ENCODE peak calls at places on chromosome 1, in ten cellular contexts. One of them, this sample, is unnamed.
A peak's percentile ranks its signal among the peaks of the same experiment; 100 is the strongest.

GRCh38 chr1:167849656-167850055 is 64.3 kb downstream of the ADCY10 start:
- DNase-seq in sigmoid colon: no peak
- DNase-seq in A549: no peak
- DNase-seq in Peyer's patch: no peak
- DNase-seq in neural progenitor cell: no peak
- DNase-seq in OCI-LY7: no peak
- DNase-seq in cardiac muscle cell: no peak
- DNase-seq in H9: no peak
- DNase-seq in GM23338: no peak
- DNase-seq in ovary: no peak
- DNase-seq in this sample: peak; percentile 82

GRCh38 chr1:229557214-229557850 is 1.2 kb downstream of the ABCB10 start:
- DNase-seq in A549: no peak
- DNase-seq in GM23338: no peak
- DNase-seq in H9: no peak
- DNase-seq in ovary: no peak
- DNase-seq in OCI-LY7: peak; percentile 56
- DNase-seq in Peyer's patch: no peak
- DNase-seq in neural progenitor cell: no peak
- DNase-seq in cardiac muscle cell: peak; percentile 29
- DNase-seq in sigmoid colon: no peak
- DNase-seq in this sample: no peak

GRCh38 chr1:203287109-203287893 is 18.0 kb upstream of the BTG2 start:
- DNase-seq in OCI-LY7: peak; percentile 96
- DNase-seq in neural progenitor cell: no peak
- DNase-seq in H9: no peak
- DNase-seq in Peyer's patch: peak; percentile 69
- DNase-seq in cardiac muscle cell: peak; percentile 71
- DNase-seq in sigmoid colon: peak; percentile 82
- DNase-seq in GM23338: no peak
- DNase-seq in ovary: peak; percentile 54
- DNase-seq in A549: no peak
- DNase-seq in this sample: no peak

GRCh38 chr1:236800002-236800620 is 5.0 kb downstream of the MTR start:
- DNase-seq in neural progenitor cell: no peak
- DNase-seq in GM23338: no peak
- DNase-seq in Peyer's patch: no peak
- DNase-seq in cardiac muscle cell: peak; percentile 2
- DNase-seq in sigmoid colon: no peak
- DNase-seq in H9: no peak
- DNase-seq in ovary: no peak
- DNase-seq in A549: no peak
- DNase-seq in OCI-LY7: no peak
- DNase-seq in this sample: no peak

GRCh38 chr1:176436251-176436650 is 26.7 kb upstream of the PAPPA2 start:
- DNase-seq in A549: no peak
- DNase-seq in Peyer's patch: no peak
- DNase-seq in OCI-LY7: no peak
- DNase-seq in H9: no peak
- DNase-seq in cardiac muscle cell: no peak
- DNase-seq in GM23338: no peak
- DNase-seq in sigmoid colon: no peak
- DNase-seq in ovary: no peak
- DNase-seq in neural progenitor cell: no peak
- DNase-seq in this sample: no peak

GRCh38 chr1:224253721-224254120 is 70.7 kb downstream of the DEGS1 start:
- DNase-seq in A549: no peak
- DNase-seq in GM23338: no peak
- DNase-seq in cardiac muscle cell: no peak
- DNase-seq in H9: no peak
- DNase-seq in sigmoid colon: no peak
- DNase-seq in ovary: no peak
- DNase-seq in Peyer's patch: no peak
- DNase-seq in neural progenitor cell: no peak
- DNase-seq in OCI-LY7: no peak
- DNase-seq in this sample: no peak

GRCh38 chr1:169572184-169572583 is 14.1 kb downstream of the F5 start:
- DNase-seq in sigmoid colon: no peak
- DNase-seq in GM23338: peak; percentile 28
- DNase-seq in neural progenitor cell: no peak
- DNase-seq in H9: no peak
- DNase-seq in Peyer's patch: no peak
- DNase-seq in A549: peak; percentile 66
- DNase-seq in ovary: no peak
- DNase-seq in cardiac muscle cell: peak; percentile 12
- DNase-seq in OCI-LY7: no peak
- DNase-seq in this sample: no peak

GRCh38 chr1:226046240-226046639 is 16.3 kb upstream of the H3-3A start:
- DNase-seq in sigmoid colon: no peak
- DNase-seq in cardiac muscle cell: peak; percentile 62
- DNase-seq in GM23338: no peak
- DNase-seq in neural progenitor cell: no peak
- DNase-seq in OCI-LY7: no peak
- DNase-seq in H9: no peak
- DNase-seq in ovary: no peak
- DNase-seq in A549: peak; percentile 46
- DNase-seq in Peyer's patch: peak; percentile 78
- DNase-seq in this sample: no peak

GRCh38 chr1:244046907-244047738 is 4.0 kb upstream of the ZBTB18 start:
- DNase-seq in neural progenitor cell: no peak
- DNase-seq in GM23338: no peak
- DNase-seq in A549: no peak
- DNase-seq in H9: no peak
- DNase-seq in ovary: no peak
- DNase-seq in cardiac muscle cell: peak; percentile 33
- DNase-seq in Peyer's patch: no peak
- DNase-seq in OCI-LY7: no peak
- DNase-seq in sigmoid colon: no peak
- DNase-seq in this sample: peak; percentile 35

GRCh38 chr1:216815239-216815955 is 92.2 kb upstream of the ESRRG start:
- DNase-seq in A549: no peak
- DNase-seq in cardiac muscle cell: peak; percentile 26
- DNase-seq in ovary: no peak
- DNase-seq in sigmoid colon: no peak
- DNase-seq in Peyer's patch: no peak
- DNase-seq in GM23338: peak; percentile 27
- DNase-seq in neural progenitor cell: peak; percentile 64
- DNase-seq in H9: no peak
- DNase-seq in OCI-LY7: no peak
- DNase-seq in this sample: peak; percentile 53

GRCh38 chr1:33459766-33460543 is 12.5 kb upstream of the ZSCAN20 start:
- DNase-seq in cardiac muscle cell: no peak
- DNase-seq in sigmoid colon: no peak
- DNase-seq in OCI-LY7: peak; percentile 34
- DNase-seq in GM23338: no peak
- DNase-seq in A549: no peak
- DNase-seq in Peyer's patch: no peak
- DNase-seq in H9: no peak
- DNase-seq in ovary: no peak
- DNase-seq in neural progenitor cell: no peak
- DNase-seq in this sample: no peak

DNA sequence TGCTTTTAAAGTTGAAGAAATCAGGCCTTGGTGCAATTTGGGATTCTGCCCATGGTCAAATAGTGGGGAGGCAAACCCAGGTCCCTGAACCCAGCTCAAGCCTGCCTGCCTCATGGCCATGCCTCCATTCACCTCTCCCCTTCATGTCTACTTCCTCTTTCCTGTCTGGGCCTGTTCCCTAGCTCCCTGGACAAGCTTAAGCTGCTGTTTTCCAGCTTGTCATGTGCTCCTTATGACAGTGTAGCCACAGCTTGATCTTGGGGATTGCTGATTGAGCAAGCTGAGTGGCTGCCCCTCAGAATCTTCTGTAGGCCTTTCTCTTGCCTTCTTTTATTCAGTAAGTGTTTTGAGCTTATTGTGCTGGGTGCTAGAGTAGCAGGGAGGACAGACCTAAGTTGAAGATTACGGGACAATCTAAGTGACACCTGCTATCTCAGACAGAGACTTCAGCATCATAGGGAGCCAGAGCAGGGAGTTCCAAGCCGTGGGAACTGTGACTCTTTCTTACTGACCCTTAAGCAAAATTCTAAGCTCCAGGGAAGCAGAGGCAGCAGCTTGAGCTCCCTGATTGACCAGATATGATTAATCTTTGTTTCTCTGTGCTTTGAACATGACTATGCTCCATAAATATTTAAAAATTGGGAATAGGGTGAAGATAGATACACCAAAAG is 520 bp upstream of the MR1 start:
- DNase-seq in GM23338: no peak
- DNase-seq in ovary: no peak
- DNase-seq in sigmoid colon: peak; percentile 81
- DNase-seq in neural progenitor cell: no peak
- DNase-seq in OCI-LY7: peak; percentile 63
- DNase-seq in H9: no peak
- DNase-seq in Peyer's patch: peak; percentile 57
- DNase-seq in A549: peak; percentile 29
- DNase-seq in cardiac muscle cell: peak; percentile 45
- DNase-seq in this sample: no peak
- H3K27ac ChIP-seq in GM23338: no peak overlapping the region
- H3K27ac ChIP-seq in ovary: peak overlapping the region; percentile 26
- H3K27ac ChIP-seq in sigmoid colon: peak overlapping the region; percentile 92
- H3K27ac ChIP-seq in neural progenitor cell: no peak overlapping the region
- H3K27ac ChIP-seq in OCI-LY7: peak overlapping the region; percentile 53
- H3K27ac ChIP-seq in H9: no peak overlapping the region
- H3K27ac ChIP-seq in Peyer's patch: peak overlapping the region; percentile 79
- H3K27ac ChIP-seq in A549: peak overlapping the region; percentile 69
- H3K27ac ChIP-seq in cardiac muscle cell: peak overlapping the region; percentile 49
- H3K27ac ChIP-seq in this sample: peak overlapping the region; percentile 98

DNA sequence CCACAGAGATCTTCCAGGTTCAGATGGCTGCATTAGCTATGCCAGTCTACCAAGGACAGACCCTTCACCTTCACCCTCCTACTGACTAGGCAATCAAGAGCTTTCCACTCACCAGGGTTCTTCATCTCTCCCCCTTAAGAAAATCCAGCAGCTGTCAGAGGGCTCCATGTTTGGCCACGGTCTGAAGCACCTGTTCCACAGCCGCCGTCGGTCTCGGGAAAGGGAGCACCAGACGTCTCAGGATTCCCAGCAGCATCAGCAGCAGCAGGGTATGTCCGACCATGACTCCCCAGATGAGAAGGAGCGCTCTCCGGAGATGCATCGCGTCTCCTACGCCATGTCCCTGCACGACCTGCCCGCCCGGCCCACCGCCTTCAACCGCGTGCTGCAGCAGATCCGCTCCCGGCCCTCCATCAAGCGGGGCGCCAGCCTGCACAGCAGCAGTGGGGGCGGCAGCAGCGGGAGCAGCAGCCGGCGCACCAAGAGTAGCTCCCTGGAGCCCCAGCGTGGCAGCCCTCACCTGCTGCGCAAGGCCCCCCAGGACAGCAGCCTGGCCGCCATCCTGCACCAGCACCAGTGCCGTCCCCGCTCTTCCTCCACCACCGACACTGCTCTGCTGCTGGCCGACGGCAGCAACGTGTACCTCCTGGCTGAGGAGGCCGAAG is 13.8 kb downstream of the TMCC2 start:
- DNase-seq in Peyer's patch: peak; percentile 32
- DNase-seq in A549: no peak
- DNase-seq in sigmoid colon: no peak
- DNase-seq in OCI-LY7: no peak
- DNase-seq in cardiac muscle cell: no peak
- DNase-seq in GM23338: no peak
- DNase-seq in H9: no peak
- DNase-seq in ovary: peak; percentile 31
- DNase-seq in neural progenitor cell: no peak
- DNase-seq in this sample: no peak
- H3K4me1 ChIP-seq in Peyer's patch: no peaks in the 10 kb centered on the region
- H3K4me1 ChIP-seq in A549: no peaks in the 10 kb centered on the region
- H3K4me1 ChIP-seq in sigmoid colon: peaks cover 4% of the 10 kb centered on the region
- H3K4me1 ChIP-seq in OCI-LY7: peaks cover 6% of the 10 kb centered on the region
- H3K4me1 ChIP-seq in cardiac muscle cell: no peaks in the 10 kb centered on the region
- H3K4me1 ChIP-seq in GM23338: no peaks in the 10 kb centered on the region
- H3K4me1 ChIP-seq in H9: no peaks in the 10 kb centered on the region
- H3K4me1 ChIP-seq in ovary: peaks cover 17% of the 10 kb centered on the region
- H3K4me1 ChIP-seq in neural progenitor cell: no peaks in the 10 kb centered on the region
- H3K4me1 ChIP-seq in this sample: peaks cover 4% of the 10 kb centered on the region

GRCh38 chr1:63648689-63649088 is 55.5 kb downstream of the PGM1 start:
- DNase-seq in A549: no peak
- DNase-seq in neural progenitor cell: no peak
- DNase-seq in ovary: no peak
- DNase-seq in Peyer's patch: no peak
- DNase-seq in sigmoid colon: no peak
- DNase-seq in H9: no peak
- DNase-seq in GM23338: no peak
- DNase-seq in cardiac muscle cell: no peak
- DNase-seq in OCI-LY7: no peak
- DNase-seq in this sample: no peak
- H3K27ac ChIP-seq in A549: no peak overlapping the region
- H3K27ac ChIP-seq in neural progenitor cell: no peak overlapping the region
- H3K27ac ChIP-seq in ovary: no peak overlapping the region
- H3K27ac ChIP-seq in Peyer's patch: no peak overlapping the region
- H3K27ac ChIP-seq in sigmoid colon: no peak overlapping the region
- H3K27ac ChIP-seq in H9: no peak overlapping the region
- H3K27ac ChIP-seq in GM23338: no peak overlapping the region
- H3K27ac ChIP-seq in cardiac muscle cell: no peak overlapping the region
- H3K27ac ChIP-seq in OCI-LY7: no peak overlapping the region
- H3K27ac ChIP-seq in this sample: no peak overlapping the region

DNA sequence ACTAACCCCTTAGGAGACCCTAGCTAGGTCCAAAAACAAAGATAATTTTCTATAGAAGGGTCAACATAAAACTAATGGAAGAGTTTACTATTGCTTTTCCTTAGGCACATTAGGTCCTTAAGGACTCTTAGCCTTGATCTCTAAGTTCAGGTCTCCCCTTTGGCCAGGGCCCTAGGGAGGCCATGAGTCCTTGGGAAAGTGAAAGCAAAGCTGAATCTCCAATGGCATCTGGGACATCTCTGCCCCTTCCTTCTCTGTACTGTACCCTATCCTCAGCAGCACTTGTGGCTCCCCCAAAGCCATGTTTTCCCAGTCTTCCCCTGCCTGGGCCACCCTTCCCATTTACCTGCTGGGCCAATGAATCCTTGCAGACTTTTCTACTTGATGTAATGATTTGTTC is 14.3 kb downstream of the IER5 start:
- DNase-seq in A549: no peak
- DNase-seq in H9: no peak
- DNase-seq in ovary: no peak
- DNase-seq in neural progenitor cell: no peak
- DNase-seq in OCI-LY7: no peak
- DNase-seq in Peyer's patch: no peak
- DNase-seq in GM23338: no peak
- DNase-seq in sigmoid colon: no peak
- DNase-seq in cardiac muscle cell: no peak
- DNase-seq in this sample: no peak
- H3K4me1 ChIP-seq in A549: peaks cover 80% of the 10 kb centered on the region
- H3K4me1 ChIP-seq in H9: peaks cover 15% of the 10 kb centered on the region
- H3K4me1 ChIP-seq in ovary: peaks cover 5% of the 10 kb centered on the region
- H3K4me1 ChIP-seq in neural progenitor cell: peaks cover 53% of the 10 kb centered on the region
- H3K4me1 ChIP-seq in OCI-LY7: peaks cover 17% of the 10 kb centered on the region
- H3K4me1 ChIP-seq in Peyer's patch: peaks cover 3% of the 10 kb centered on the region
- H3K4me1 ChIP-seq in GM23338: peaks cover 73% of the 10 kb centered on the region
- H3K4me1 ChIP-seq in sigmoid colon: peaks cover 35% of the 10 kb centered on the region
- H3K4me1 ChIP-seq in cardiac muscle cell: peaks cover 36% of the 10 kb centered on the region
- H3K4me1 ChIP-seq in this sample: peaks cover 4% of the 10 kb centered on the region

This sample was measured in thyroid gland.